ENCODE peak calls at places on chromosomes 7 and 10, in six cellular contexts. X, A, M, H, D and B are unnamed samples.
A peak's percentile ranks its signal among the peaks of the same experiment; 100 is the strongest.

GRCh38 chr7:67937717-67938191 is 941.1 kb downstream of the TYW1 start:
- DNase-seq in M (no peak), D (peak; percentile 17), H (peak; percentile 47), A (peak; percentile 66), X (no peak), B (peak; percentile 36)

GRCh38 chr7:88337556-88337955 is 30.9 kb upstream of the STEAP4 start:
- DNase-seq in D (no peak), M (no peak), A (peak; percentile 63), X (no peak), H (no peak), B (no peak)

GRCh38 chr7:85695041-85695990 is 508.5 kb upstream of the SEMA3D start:
- DNase-seq in D (no peak), H (no peak), M (no peak), X (no peak), A (peak; percentile 64), B (no peak)

GRCh38 chr7:152313879-152314604 is 121.8 kb downstream of the KMT2C start:
- DNase-seq in D (no peak), M (no peak), H (no peak), X (peak; percentile 64), A (peak; percentile 91), B (peak; percentile 43)

GRCh38 chr7:106064836-106065559 is 47.1 kb downstream of the SYPL1 start:
- DNase-seq in D (peak; percentile 83), H (peak; percentile 61), A (peak; percentile 97), M (no peak), X (no peak), B (peak; percentile 82)

GRCh38 chr7:66307591-66308215 is 102.6 kb downstream of the TPST1 start:
- DNase-seq in M (no peak), H (no peak), X (no peak), A (peak; percentile 36), D (no peak), B (peak; percentile 60)

GRCh38 chr7:43583424-43584199 is 704 bp downstream of the STK17A start:
- DNase-seq in A (no peak), M (peak; percentile 96), D (peak; percentile 82), H (peak; percentile 89), X (peak; percentile 33), B (peak; percentile 81)

GRCh38 chr7:69502358-69502757 is 95.9 kb upstream of the AUTS2 start:
- DNase-seq in X (peak; percentile 5), H (no peak), A (no peak), M (no peak), D (no peak), B (no peak)

GRCh38 chr7:117095055-117095454 is 141.8 kb downstream of the ST7 start:
- DNase-seq in M (no peak), X (no peak), D (no peak), H (no peak), A (no peak), B (no peak)

GRCh38 chr7:121192834-121193233 is 136.0 kb upstream of the WNT16 start:
- DNase-seq in X (no peak), A (no peak), M (no peak), H (no peak), D (no peak), B (no peak)

GRCh38 chr10:63262674-63263073 is 129.5 kb downstream of the NRBF2 start:
- DNase-seq in A (no peak), D (no peak), H (no peak), M (no peak), X (no peak), B (no peak)
- H3K4me1 ChIP-seq in A (peaks cover 56% of the 10 kb centered on the region), D (peaks cover 80% of the 10 kb centered on the region), H (peaks cover 67% of the 10 kb centered on the region), M (peaks cover 68% of the 10 kb centered on the region), X (peaks cover 10% of the 10 kb centered on the region), B (peaks cover 49% of the 10 kb centered on the region)

GRCh38 chr7:143316492-143316891 is 581 bp downstream of the CLCN1 start:
- DNase-seq in H (no peak), M (no peak), D (no peak), A (no peak), X (no peak), B (no peak)

GRCh38 chr7:143318661-143319060 is 2.8 kb downstream of the CLCN1 start:
- DNase-seq in X (no peak), M (no peak), H (no peak), A (no peak), D (no peak), B (no peak)

GRCh38 chr7:143314107-143314506 is 1.8 kb upstream of the CLCN1 start:
- DNase-seq in X (no peak), H (no peak), M (no peak), D (no peak), A (no peak), B (no peak)

GRCh38 chr7:143320620-143321019 is 4.7 kb downstream of the CLCN1 start:
- DNase-seq in X (no peak), A (no peak), D (no peak), H (no peak), M (no peak), B (peak; percentile 32)

GRCh38 chr7:143315782-143316181 is at the start of gene CLCN1:
- DNase-seq in H (no peak), X (no peak), M (no peak), A (no peak), D (no peak), B (no peak)
- H3K4me1 ChIP-seq in H (no peaks in the 10 kb centered on the region), X (no peaks in the 10 kb centered on the region), M (no peaks in the 10 kb centered on the region), A (no peaks in the 10 kb centered on the region), D (peaks cover 5% of the 10 kb centered on the region), B (no peaks in the 10 kb centered on the region)

DNA sequence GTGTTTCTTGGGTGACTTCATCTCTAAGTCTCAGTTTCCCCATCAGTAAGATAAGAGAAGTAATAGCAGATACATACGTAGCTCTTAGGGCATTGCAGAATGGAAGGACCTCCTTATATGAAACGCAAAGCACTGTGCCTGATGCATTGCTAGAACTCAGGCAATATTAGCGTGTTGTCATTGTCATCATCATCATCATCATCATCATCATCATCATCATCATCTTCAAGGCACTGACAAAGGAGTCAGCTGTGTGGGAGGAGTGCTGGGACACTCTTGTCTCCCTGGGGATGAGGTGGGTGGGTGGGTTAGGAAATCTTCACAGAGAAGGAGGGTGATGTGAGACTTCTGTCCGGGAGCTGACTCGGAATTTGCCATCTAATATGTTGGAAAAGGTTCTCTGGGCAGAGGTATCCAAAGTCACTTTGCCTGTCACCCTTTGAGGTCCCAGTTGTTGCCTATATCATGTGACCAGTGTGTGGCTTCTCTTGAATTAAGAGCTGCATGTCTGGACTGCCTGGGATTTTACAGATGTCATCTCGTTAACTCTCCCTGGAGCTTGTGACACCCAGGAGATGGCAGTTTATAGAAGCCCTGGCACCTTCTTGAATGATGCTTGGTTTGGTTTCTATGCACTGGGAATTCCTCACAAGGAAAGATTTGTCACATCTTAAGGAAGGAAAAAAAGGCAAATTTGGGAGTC is 7.0 kb downstream of the HTRA1 start:
- DNase-seq in A (no peak), M (no peak), D (no peak), H (no peak), X (no peak), B (no peak)
- H3K4me1 ChIP-seq in A (peaks cover 5% of the 10 kb centered on the region), M (peaks cover 15% of the 10 kb centered on the region), D (peaks cover 62% of the 10 kb centered on the region), H (peaks cover 7% of the 10 kb centered on the region), X (no peaks in the 10 kb centered on the region), B (peaks cover 3% of the 10 kb centered on the region)

GRCh38 chr10:35396560-35397434 is 60.5 kb downstream of the CCNY start:
- DNase-seq in H (no peak), D (no peak), M (no peak), A (no peak), X (no peak), B (no peak)
- H3K4me1 ChIP-seq in H (peaks cover 80% of the 10 kb centered on the region), D (peaks cover 99% of the 10 kb centered on the region), M (peaks cover 73% of the 10 kb centered on the region), A (no peaks in the 10 kb centered on the region), X (peaks cover 14% of the 10 kb centered on the region), B (peaks cover 46% of the 10 kb centered on the region)

DNA sequence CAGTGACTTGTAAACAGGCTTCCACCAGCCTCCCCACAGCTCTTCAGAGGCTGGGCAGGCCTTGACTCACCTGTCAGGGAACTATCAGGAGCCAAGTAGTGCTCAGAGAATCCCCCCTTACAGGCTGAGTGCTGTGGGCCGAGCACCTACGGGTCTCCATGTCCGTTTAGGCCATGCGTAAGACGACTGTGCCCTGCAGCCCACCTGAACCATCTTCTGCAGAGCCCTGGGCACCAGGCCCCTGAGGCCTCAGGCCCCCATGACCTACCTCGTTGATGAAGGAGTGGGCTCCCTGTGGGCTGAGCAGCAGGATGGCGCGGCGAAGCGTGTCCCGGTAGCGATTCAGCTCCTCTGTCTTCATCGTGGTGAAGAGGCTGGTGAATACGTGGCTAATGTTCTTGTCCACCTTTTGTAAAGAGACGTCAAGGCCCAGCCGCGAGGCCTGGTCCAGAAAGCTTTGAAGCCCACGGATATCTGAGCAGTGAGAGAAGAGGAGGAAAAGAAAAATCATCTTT is 228.0 kb downstream of the GRID1 start:
- DNase-seq in X (no peak), M (no peak), H (no peak), A (no peak), D (no peak), B (no peak)
- H3K4me1 ChIP-seq in X (no peaks in the 10 kb centered on the region), M (no peaks in the 10 kb centered on the region), H (no peaks in the 10 kb centered on the region), A (no peaks in the 10 kb centered on the region), D (no peaks in the 10 kb centered on the region), B (no peaks in the 10 kb centered on the region)

GRCh38 chr7:6387734-6388294 is 59.9 kb downstream of the DAGLB start:
- DNase-seq in D (no peak), H (no peak), A (no peak), X (no peak), M (no peak), B (no peak)
- H3K4me1 ChIP-seq in D (peaks cover 96% of the 10 kb centered on the region), H (peaks cover 78% of the 10 kb centered on the region), A (peaks cover 92% of the 10 kb centered on the region), X (peaks cover 19% of the 10 kb centered on the region), M (peaks cover 70% of the 10 kb centered on the region), B (peaks cover 54% of the 10 kb centered on the region)